ENCODE peak calls at places on chromosomes 7 and 10, in four cellular contexts. One of them, this sample, is unnamed.

GRCh38 chr7:150514748-150515222 is at the start of gene GIMAP7:
- DNase-seq in GM12878: peak
- DNase-seq in NB4: no peak
- DNase-seq in heart left ventricle: peak
- DNase-seq in this sample: no peak

GRCh38 chr7:22669692-22670421 is 57.1 kb upstream of the IL6 start:
- DNase-seq in NB4: no peak
- DNase-seq in GM12878: no peak
- DNase-seq in heart left ventricle: no peak
- DNase-seq in this sample: no peak

GRCh38 chr7:78437118-78437517 is 638.5 kb downstream of the PHTF2 start:
- DNase-seq in GM12878: no peak
- DNase-seq in NB4: no peak
- DNase-seq in heart left ventricle: no peak
- DNase-seq in this sample: no peak

GRCh38 chr10:26801274-26801673 is 59.5 kb downstream of the ABI1 start:
- DNase-seq in NB4: no peak
- DNase-seq in GM12878: no peak
- DNase-seq in heart left ventricle: no peak
- DNase-seq in this sample: no peak

GRCh38 chr10:93074137-93074596 is 474 bp downstream of the CYP26A1 start:
- DNase-seq in GM12878: no peak
- DNase-seq in NB4: peak
- DNase-seq in heart left ventricle: no peak
- DNase-seq in this sample: no peak

GRCh38 chr7:152866125-152866524 is 106.6 kb downstream of the ACTR3B start:
- DNase-seq in GM12878: no peak
- DNase-seq in heart left ventricle: no peak
- DNase-seq in NB4: no peak
- DNase-seq in this sample: no peak

GRCh38 chr10:73744690-73744994 is 470 bp downstream of the SEC24C start:
- DNase-seq in GM12878: no peak
- DNase-seq in heart left ventricle: peak
- DNase-seq in NB4: peak
- DNase-seq in this sample: no peak

GRCh38 chr10:12984165-12984747 is 17.3 kb downstream of the CCDC3 start:
- DNase-seq in heart left ventricle: no peak
- DNase-seq in GM12878: no peak
- DNase-seq in NB4: peak
- DNase-seq in this sample: no peak

GRCh38 chr10:99906470-99906869 is 103.3 kb downstream of the DNMBP start:
- DNase-seq in heart left ventricle: peak
- DNase-seq in NB4: peak
- DNase-seq in GM12878: no peak
- DNase-seq in this sample: no peak

GRCh38 chr10:14405076-14406065 is 74.6 kb upstream of the FRMD4A start:
- DNase-seq in GM12878: no peak
- DNase-seq in NB4: no peak
- DNase-seq in heart left ventricle: no peak
- DNase-seq in this sample: no peak

GRCh38 chr10:77104459-77104980 is 533.1 kb downstream of the KCNMA1 start:
- DNase-seq in heart left ventricle: peak
- DNase-seq in NB4: no peak
- DNase-seq in GM12878: no peak
- DNase-seq in this sample: no peak

GRCh38 chr10:119007211-119007574 is 22.3 kb upstream of the NANOS1 start:
- DNase-seq in heart left ventricle: no peak
- DNase-seq in NB4: no peak
- DNase-seq in GM12878: no peak
- DNase-seq in this sample: no peak

GRCh38 chr7:100582650-100583049 is 3.3 kb downstream of the LRCH4 start:
- DNase-seq in GM12878: no peak
- DNase-seq in heart left ventricle: no peak
- DNase-seq in NB4: no peak
- DNase-seq in this sample: no peak

GRCh38 chr10:79274279-79275104 is 72.8 kb upstream of the PPIF start:
- DNase-seq in GM12878: no peak
- DNase-seq in NB4: peak
- DNase-seq in heart left ventricle: peak
- DNase-seq in this sample: no peak

GRCh38 chr10:119461923-119462322 is 80.6 kb downstream of the RGS10 start:
- DNase-seq in GM12878: no peak
- DNase-seq in NB4: no peak
- DNase-seq in heart left ventricle: no peak
- DNase-seq in this sample: no peak

GRCh38 chr7:70178787-70179186 is 580.5 kb downstream of the AUTS2 start:
- DNase-seq in NB4: peak
- DNase-seq in heart left ventricle: no peak
- DNase-seq in GM12878: no peak
- DNase-seq in this sample: no peak

GRCh38 chr7:43461349-43462024 is 121.4 kb upstream of the STK17A start:
- DNase-seq in GM12878: no peak
- DNase-seq in NB4: no peak
- DNase-seq in heart left ventricle: peak
- DNase-seq in this sample: no peak

GRCh38 chr10:29749150-29749549 is 114.4 kb upstream of the SVIL start:
- DNase-seq in NB4: no peak
- DNase-seq in GM12878: no peak
- DNase-seq in heart left ventricle: no peak
- DNase-seq in this sample: no peak

GRCh38 chr7:47197508-47197907 is 384.4 kb downstream of the TNS3 start:
- DNase-seq in NB4: peak
- DNase-seq in heart left ventricle: no peak
- DNase-seq in GM12878: no peak
- DNase-seq in this sample: no peak

GRCh38 chr7:15652776-15653290 is 33.6 kb downstream of the MEOX2 start:
- DNase-seq in heart left ventricle: no peak
- DNase-seq in NB4: no peak
- DNase-seq in GM12878: no peak
- DNase-seq in this sample: no peak

GRCh38 chr7:15643000-15643705 is 43.3 kb downstream of the MEOX2 start:
- DNase-seq in NB4: peak
- DNase-seq in GM12878: no peak
- DNase-seq in heart left ventricle: peak
- DNase-seq in this sample: no peak

GRCh38 chr7:15648461-15648961 is 38.0 kb downstream of the MEOX2 start:
- DNase-seq in heart left ventricle: no peak
- DNase-seq in NB4: no peak
- DNase-seq in GM12878: no peak
- DNase-seq in this sample: no peak

GRCh38 chr7:15651693-15652092 is 34.8 kb downstream of the MEOX2 start:
- DNase-seq in heart left ventricle: no peak
- DNase-seq in GM12878: no peak
- DNase-seq in NB4: no peak
- DNase-seq in this sample: no peak

DNA sequence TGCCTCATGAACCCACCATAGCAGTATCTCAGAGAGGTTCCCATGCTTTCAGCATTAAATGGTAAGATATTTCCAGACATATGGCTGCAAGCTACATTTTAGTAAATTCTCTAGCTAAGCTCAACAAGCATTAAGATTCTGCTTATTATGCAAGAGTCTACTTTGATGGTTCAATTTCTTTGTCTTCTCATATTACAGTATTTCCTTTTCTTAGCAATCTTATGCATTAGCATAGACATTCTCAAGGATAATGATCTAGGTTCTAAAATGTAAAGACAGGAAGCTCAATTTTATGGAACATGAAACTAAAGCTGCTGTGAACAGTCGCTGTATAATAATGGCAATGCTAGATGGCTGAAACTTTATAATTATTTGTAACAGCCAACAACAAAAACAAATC is 39.2 kb downstream of the MEOX2 start:
- DNase-seq in GM12878: no peak
- DNase-seq in heart left ventricle: no peak
- DNase-seq in NB4: no peak
- DNase-seq in this sample: no peak
- TF ChIP-seq POLR2A in GM12878: no peak
- TF ChIP-seq POLR2A in heart left ventricle: no peak
- TF ChIP-seq POLR2A in NB4: no peak
- TF ChIP-seq POLR2A in this sample: no peak

DNA sequence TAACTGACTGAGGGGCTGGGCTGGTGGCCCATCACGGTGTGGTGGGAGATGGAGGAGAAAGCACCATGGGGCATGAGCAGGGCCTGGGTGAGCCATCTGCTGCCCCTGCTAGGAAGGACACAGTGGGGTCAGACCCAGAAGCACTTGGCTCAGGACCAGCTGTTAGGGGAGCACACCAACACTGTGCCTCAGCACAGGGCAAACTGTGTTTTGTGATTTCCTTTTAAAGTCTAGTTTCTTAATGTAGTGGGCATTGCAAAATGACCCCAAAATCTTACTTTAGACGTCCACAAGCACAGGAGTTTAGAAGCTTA is 41.2 kb downstream of the NCAPG2 start:
- DNase-seq in GM12878: no peak
- DNase-seq in heart left ventricle: no peak
- DNase-seq in NB4: no peak
- DNase-seq in this sample: no peak
- H3K4me3 ChIP-seq in GM12878: no peak
- H3K4me3 ChIP-seq in heart left ventricle: no peak
- H3K4me3 ChIP-seq in NB4: no peak
- H3K4me3 ChIP-seq in this sample: no peak

GRCh38 chr7:7175075-7175695 is 7.2 kb upstream of the C1GALT1 start:
- DNase-seq in NB4: no peak
- DNase-seq in GM12878: no peak
- DNase-seq in heart left ventricle: no peak
- DNase-seq in this sample: no peak

GRCh38 chr7:7178081-7178480 is 4.3 kb upstream of the C1GALT1 start:
- DNase-seq in NB4: no peak
- DNase-seq in heart left ventricle: no peak
- DNase-seq in GM12878: no peak
- DNase-seq in this sample: no peak

GRCh38 chr7:7177044-7177517 is 5.3 kb upstream of the C1GALT1 start:
- DNase-seq in NB4: no peak
- DNase-seq in heart left ventricle: no peak
- DNase-seq in GM12878: no peak
- DNase-seq in this sample: no peak

GRCh38 chr7:7176421-7177043 is 5.8 kb upstream of the C1GALT1 start:
- DNase-seq in heart left ventricle: no peak
- DNase-seq in NB4: peak
- DNase-seq in GM12878: no peak
- DNase-seq in this sample: no peak

GRCh38 chr7:7173956-7174632 is 8.2 kb upstream of the C1GALT1 start:
- DNase-seq in heart left ventricle: no peak
- DNase-seq in GM12878: no peak
- DNase-seq in NB4: no peak
- DNase-seq in this sample: no peak
- TF ChIP-seq POLR2A in heart left ventricle: no peak
- TF ChIP-seq POLR2A in GM12878: no peak
- TF ChIP-seq POLR2A in NB4: no peak
- TF ChIP-seq POLR2A in this sample: no peak

GRCh38 chr10:85039311-85039710 is 710.9 kb downstream of the CCSER2 start:
- DNase-seq in NB4: no peak
- DNase-seq in GM12878: no peak
- DNase-seq in heart left ventricle: no peak
- DNase-seq in this sample: no peak
- H3K4me3 ChIP-seq in NB4: no peak
- H3K4me3 ChIP-seq in GM12878: no peak
- H3K4me3 ChIP-seq in heart left ventricle: no peak
- H3K4me3 ChIP-seq in this sample: no peak

DNA sequence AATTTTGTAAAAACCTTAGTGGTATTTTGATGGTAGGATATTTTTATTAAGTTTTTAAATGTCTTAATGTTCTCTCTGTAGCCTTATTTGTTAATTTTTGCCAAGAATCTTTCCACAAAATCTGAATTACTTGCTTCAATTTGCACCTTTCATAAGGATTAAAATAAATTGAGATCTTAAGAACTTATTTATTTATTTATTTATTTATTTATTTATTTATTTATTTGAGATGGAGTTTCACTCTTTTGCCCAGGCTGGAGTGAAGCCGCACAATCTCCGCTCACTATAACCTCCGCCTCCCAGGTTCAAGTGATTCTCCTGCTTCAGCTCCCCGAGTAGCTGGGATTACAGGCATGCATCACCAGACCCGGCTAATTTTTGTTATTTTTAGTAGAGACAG is 98.6 kb downstream of the PPP1R9A start:
- DNase-seq in heart left ventricle: no peak
- DNase-seq in NB4: no peak
- DNase-seq in GM12878: no peak
- DNase-seq in this sample: no peak
- TF ChIP-seq POLR2A in heart left ventricle: no peak
- TF ChIP-seq POLR2A in NB4: no peak
- TF ChIP-seq POLR2A in GM12878: no peak
- TF ChIP-seq POLR2A in this sample: no peak

GRCh38 chr7:24908757-24909156 is 71.2 kb downstream of the OSBPL3 start:
- DNase-seq in NB4: no peak
- DNase-seq in heart left ventricle: no peak
- DNase-seq in GM12878: no peak
- DNase-seq in this sample: no peak
- H3K4me3 ChIP-seq in NB4: no peak
- H3K4me3 ChIP-seq in heart left ventricle: no peak
- H3K4me3 ChIP-seq in GM12878: no peak
- H3K4me3 ChIP-seq in this sample: no peak

This sample was measured in esophagus squamous epithelium.